ENCODE peak calls at places on chromosome 12, in five cellular contexts. Q is mammary epithelial cell; H is NCI-H1092; S is activated T-helper 1 cell treated with anti-CD3 and anti-CD28 coated beads, Interleukin-2, amount 50 U/mL, for 16 hours; J is prostate gland. K is an unnamed sample.
A peak's percentile ranks its signal among the peaks of the same experiment; 100 is the strongest.

GRCh38 chr12:13973981-13974380 is 7.4 kb downstream of the GRIN2B start:
- DNase-seq in S (no peak), H (peak; percentile 63), J (no peak), Q (no peak), K (no peak)

GRCh38 chr12:6226701-6227096 is 26.5 kb downstream of the CD9 start:
- DNase-seq in H (no peak), J (peak; percentile 66), Q (peak; percentile 77), S (no peak), K (no peak)

GRCh38 chr12:47087088-47087688 is 7.4 kb upstream of the AMIGO2 start:
- DNase-seq in S (no peak), H (peak; percentile 56), Q (no peak), J (no peak), K (no peak)

GRCh38 chr12:57216931-57217871 is 607 bp downstream of the NXPH4 start:
- DNase-seq in Q (peak; percentile 9), J (no peak), H (peak; percentile 9), S (no peak), K (no peak)

GRCh38 chr12:16515666-16516065 is 90.3 kb downstream of the LMO3 start:
- DNase-seq in J (no peak), Q (peak; percentile 52), H (no peak), S (no peak), K (no peak)

GRCh38 chr12:102054345-102054744 is 7.4 kb downstream of the WASHC3 start:
- DNase-seq in S (no peak), Q (no peak), H (no peak), J (no peak), K (no peak)

GRCh38 chr12:49093746-49094103 is 876 bp downstream of the DHH start:
- DNase-seq in J (no peak), Q (no peak), H (no peak), S (no peak), K (peak; percentile 20)

GRCh38 chr12:131828671-131829350 is 618 bp downstream of the MMP17 start:
- DNase-seq in S (no peak), J (no peak), Q (peak; percentile 24), H (no peak), K (no peak)

GRCh38 chr12:88471641-88472040 is 108.6 kb downstream of the KITLG start:
- DNase-seq in J (no peak), Q (peak; percentile 72), S (no peak), H (no peak), K (no peak)

GRCh38 chr12:3149505-3150307 is 72.5 kb downstream of the TSPAN9 start:
- DNase-seq in Q (no peak), J (no peak), S (no peak), H (no peak), K (no peak)

GRCh38 chr12:49529409-49529808 is 9.4 kb upstream of the KCNH3 start:
- DNase-seq in S (no peak), Q (no peak), J (no peak), H (no peak), K (no peak)

GRCh38 chr12:51028811-51029146 is 2.6 kb upstream of the SLC11A2 start:
- DNase-seq in J (no peak), Q (peak; percentile 53), H (no peak), S (no peak), K (no peak)

GRCh38 chr12:30753761-30754382 is 879 bp downstream of the CAPRIN2 start:
- DNase-seq in S (no peak), Q (peak; percentile 35), H (peak; percentile 43), J (no peak), K (no peak)

GRCh38 chr12:124509300-124509675 is 58.1 kb downstream of the NCOR2 start:
- DNase-seq in H (no peak), Q (no peak), J (no peak), S (no peak), K (no peak)

GRCh38 chr12:115761784-115762183 is 515.7 kb downstream of the MED13L start:
- DNase-seq in S (no peak), H (no peak), J (no peak), Q (no peak), K (no peak)

GRCh38 chr12:55972045-55972843 is 1.6 kb upstream of the RAB5B start:
- DNase-seq in H (no peak), J (no peak), Q (peak; percentile 70), S (no peak), K (no peak)

K was measured in neural crest cell.